ENCODE peak calls at places on chromosomes 12 and 14, in ten cellular contexts. K is suprapubic skin; E is ascending aorta; S is lower lobe of right lung; J is tibial artery; V is HAP-1; M is SK-N-SH; Z is CD4-positive, CD25-positive, alpha-beta regulatory T cell; Y is aorta; N is neural progenitor cell. C is an unnamed sample.
A peak's percentile ranks its signal among the peaks of the same experiment; 100 is the strongest.

GRCh38 chr12:30437044-30437443 is 258.6 kb downstream of the IPO8 start:
- DNase-seq in E (no peak), S (no peak), Z (no peak), N (no peak), V (no peak), J (no peak), K (no peak), M (no peak), Y (no peak), C (no peak)

GRCh38 chr12:4562034-4562657 is at the start of gene DYRK4:
- DNase-seq in N (peak; percentile 98), S (peak; percentile 88), K (peak; percentile 74), Z (no peak), V (no peak), E (peak; percentile 23), J (peak; percentile 80), M (peak; percentile 80), Y (peak; percentile 90), C (peak; percentile 93)

GRCh38 chr14:32202468-32202865 is 602 bp downstream of the RNU6-8 start:
- DNase-seq in J (no peak), K (no peak), Z (no peak), N (peak; percentile 57), V (peak; percentile 35), Y (no peak), S (no peak), E (no peak), M (peak; percentile 19), C (no peak)

GRCh38 chr14:75888933-75889332 is 92.9 kb downstream of the TGFB3 start:
- DNase-seq in K (no peak), S (no peak), M (no peak), Z (no peak), N (no peak), J (no peak), E (no peak), V (no peak), Y (no peak), C (no peak)

GRCh38 chr12:24754690-24755638 is 193.9 kb downstream of the BCAT1 start:
- DNase-seq in J (no peak), K (no peak), N (no peak), V (peak; percentile 11), E (no peak), Y (no peak), M (no peak), Z (no peak), S (no peak), C (no peak)

GRCh38 chr12:38161123-38162000 is 155.2 kb upstream of the ALG10B start:
- DNase-seq in Y (peak; percentile 71), V (no peak), N (no peak), K (no peak), Z (no peak), J (peak; percentile 57), S (no peak), E (no peak), M (no peak), C (no peak)

GRCh38 chr12:108387771-108388170 is 48.7 kb upstream of the CMKLR1 start:
- DNase-seq in Y (no peak), Z (no peak), M (no peak), N (no peak), V (no peak), J (no peak), S (no peak), E (no peak), K (no peak), C (no peak)

GRCh38 chr12:26017484-26018211 is 59.2 kb downstream of the RASSF8 start:
- DNase-seq in K (no peak), E (no peak), M (peak; percentile 20), V (peak; percentile 43), Y (no peak), J (no peak), N (peak; percentile 85), Z (no peak), S (no peak), C (no peak)

GRCh38 chr12:3777206-3777809 is 24.4 kb upstream of the CRACR2A start:
- DNase-seq in N (peak; percentile 66), V (peak; percentile 47), K (no peak), M (peak; percentile 61), S (no peak), Z (no peak), E (no peak), J (no peak), Y (no peak), C (no peak)

GRCh38 chr14:22769369-22769768 is 2.9 kb downstream of the OXA1L start:
- DNase-seq in K (no peak), Y (no peak), Z (no peak), N (no peak), V (no peak), J (no peak), S (no peak), E (no peak), M (no peak), C (no peak)

DNA sequence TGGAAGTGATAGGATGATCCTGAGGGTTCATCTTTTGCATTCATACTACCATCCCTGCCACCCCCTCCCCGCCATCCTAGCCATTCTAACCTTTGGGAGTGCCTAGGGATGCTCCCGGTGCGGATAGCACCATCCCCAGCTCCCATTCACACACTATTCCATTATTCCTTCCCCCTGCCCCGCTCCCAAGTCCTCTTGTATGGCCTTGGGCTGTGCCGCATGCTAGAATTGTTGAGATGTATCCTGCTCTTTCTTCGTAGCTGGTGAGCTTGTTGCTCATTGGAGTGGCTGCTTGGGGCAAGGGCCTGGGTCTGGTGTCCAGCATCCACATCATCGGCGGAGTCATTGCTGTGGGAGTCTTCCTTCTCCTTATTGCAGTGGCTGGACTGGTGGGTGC is 644 bp downstream of the TSPAN31 start:
- DNase-seq in V (no peak), Y (no peak), J (no peak), S (no peak), Z (no peak), E (no peak), M (no peak), K (no peak), N (peak; percentile 38), C (no peak)
- H3K4me1 ChIP-seq in V (peaks cover 13% of the 10 kb centered on the region), Y (no peaks in the 10 kb centered on the region), J (peaks cover 16% of the 10 kb centered on the region), S (peaks cover 22% of the 10 kb centered on the region), Z (peaks cover 47% of the 10 kb centered on the region), E (no peaks in the 10 kb centered on the region), M (no peaks in the 10 kb centered on the region), K (peaks cover 24% of the 10 kb centered on the region), N (peaks cover 9% of the 10 kb centered on the region), C (peaks cover 2% of the 10 kb centered on the region)

DNA sequence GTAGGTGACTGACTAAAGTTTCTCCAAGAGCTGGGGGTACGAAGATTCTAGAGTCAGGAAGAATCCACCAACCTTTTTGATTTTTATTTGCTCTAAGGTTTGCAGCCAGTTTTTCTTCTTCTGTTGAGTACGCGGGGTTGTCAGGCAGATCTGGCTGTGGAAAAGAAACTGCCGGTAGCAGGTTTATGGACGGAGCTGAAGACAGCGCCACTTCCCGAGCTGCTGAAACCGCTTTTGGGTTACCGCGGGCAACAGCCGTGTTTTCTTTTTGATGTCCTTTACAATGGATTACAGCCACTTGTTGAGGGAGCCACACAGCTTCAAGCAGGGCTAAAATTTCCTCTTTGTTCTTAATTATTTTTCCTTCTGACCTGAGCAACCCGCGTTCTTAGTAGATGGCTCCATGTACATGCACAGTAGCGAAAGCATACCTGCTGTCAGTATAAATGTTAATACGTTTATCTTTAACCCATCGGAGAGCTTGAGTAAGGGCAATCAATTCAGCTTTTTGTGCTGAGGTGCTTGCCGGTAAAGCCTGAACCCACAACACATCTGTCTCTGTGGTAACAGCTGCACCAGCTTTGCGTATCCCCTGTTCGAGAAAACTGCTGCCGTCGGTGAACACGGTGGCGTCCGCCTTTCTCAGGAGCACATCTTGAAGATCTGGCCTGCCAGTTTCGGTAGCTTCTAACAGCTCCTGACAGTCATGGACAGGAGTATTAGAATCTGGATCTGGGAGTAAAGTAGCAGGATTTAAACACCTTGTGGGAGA is 674.3 kb downstream of the TMEM121 start:
- DNase-seq in M (no peak), J (no peak), V (no peak), Z (no peak), E (no peak), S (no peak), K (no peak), N (no peak), Y (no peak), C (no peak)
- H3K4me3 ChIP-seq in M (no peak overlapping the region), J (no peak overlapping the region), V (no peak overlapping the region), Z (peak overlapping the region; percentile 48), E (no peak overlapping the region), S (no peak overlapping the region), K (no peak overlapping the region), N (no peak overlapping the region), Y (no peak overlapping the region), C (no peak overlapping the region)

GRCh38 chr12:2341871-2342270 is 289.1 kb downstream of the CACNA1C start:
- DNase-seq in E (no peak), V (no peak), Y (no peak), M (no peak), K (peak; percentile 22), Z (no peak), J (no peak), S (no peak), N (no peak), C (no peak)
- H3K4me1 ChIP-seq in E (peaks cover 14% of the 10 kb centered on the region), V (no peaks in the 10 kb centered on the region), Y (peaks cover 11% of the 10 kb centered on the region), M (peaks cover 26% of the 10 kb centered on the region), K (peaks cover 3% of the 10 kb centered on the region), Z (no peaks in the 10 kb centered on the region), J (peaks cover 99% of the 10 kb centered on the region), S (peaks cover 57% of the 10 kb centered on the region), N (no peaks in the 10 kb centered on the region), C (peaks cover 34% of the 10 kb centered on the region)

GRCh38 chr14:101947577-101947903 is 16.8 kb upstream of the DYNC1H1 start:
- DNase-seq in J (no peak), Z (no peak), N (no peak), V (no peak), K (no peak), M (peak; percentile 45), E (no peak), S (no peak), Y (no peak), C (no peak)

GRCh38 chr14:101950516-101951215 is 13.7 kb upstream of the DYNC1H1 start:
- DNase-seq in K (peak; percentile 52), M (no peak), E (no peak), J (no peak), Z (no peak), Y (peak; percentile 38), S (peak; percentile 26), V (no peak), N (no peak), C (peak; percentile 31)

GRCh38 chr14:101950100-101950499 is 14.3 kb upstream of the DYNC1H1 start:
- DNase-seq in S (peak; percentile 8), M (no peak), N (no peak), K (peak; percentile 18), E (no peak), J (no peak), Z (no peak), Y (no peak), V (no peak), C (no peak)

GRCh38 chr14:101948666-101949205 is 15.6 kb upstream of the DYNC1H1 start:
- DNase-seq in K (peak; percentile 83), S (no peak), E (no peak), M (no peak), V (no peak), Y (no peak), J (no peak), Z (no peak), N (peak; percentile 40), C (peak; percentile 38)

DNA sequence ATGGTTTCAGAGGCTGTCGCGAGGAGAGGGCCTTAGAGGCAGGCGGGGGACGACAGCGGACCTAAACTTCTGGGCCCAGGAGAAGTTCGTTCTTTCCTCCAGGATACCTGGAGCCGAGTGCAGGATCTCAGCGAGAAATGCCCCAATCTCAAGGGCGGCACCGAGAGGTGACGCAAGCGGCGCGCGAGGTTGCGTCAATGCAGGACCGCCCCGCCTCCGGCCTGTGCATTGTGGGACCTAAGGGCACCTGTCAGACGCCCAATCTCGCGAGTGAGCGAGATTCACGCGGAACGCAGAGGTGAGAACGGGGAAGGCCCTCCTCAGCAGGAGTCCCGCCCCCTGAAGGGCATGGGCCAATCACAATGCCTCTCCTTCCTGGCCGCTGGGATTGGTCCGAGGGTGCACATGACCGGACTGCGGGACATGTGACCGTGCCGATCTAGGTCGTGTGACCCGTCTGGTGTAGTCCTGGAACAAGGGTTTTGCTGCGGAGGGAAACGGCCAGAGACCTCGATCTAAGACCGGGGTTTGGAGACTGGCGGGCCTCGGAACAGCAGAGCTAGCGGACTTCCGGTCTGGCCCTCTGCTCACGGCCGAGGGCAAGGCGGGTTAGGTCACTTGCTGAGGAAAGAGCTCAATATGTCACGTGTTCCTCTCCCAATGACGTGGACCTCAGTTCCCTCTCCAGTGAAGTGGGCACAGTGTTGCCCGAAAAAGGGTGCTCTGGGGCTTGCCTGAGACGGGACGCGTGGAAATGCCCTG is 16.3 kb upstream of the DYNC1H1 start:
- DNase-seq in Y (peak; percentile 100), N (peak; percentile 100), E (peak; percentile 100), S (peak; percentile 100), J (peak; percentile 100), K (peak; percentile 100), V (peak; percentile 99), Z (peak; percentile 100), M (peak; percentile 97), C (peak; percentile 100)
- H3K4me3 ChIP-seq in Y (peak overlapping the region; percentile 49), N (peak overlapping the region; percentile 62), E (peak overlapping the region; percentile 96), S (peak overlapping the region; percentile 85), J (peak overlapping the region; percentile 64), K (peak overlapping the region; percentile 62), V (peak overlapping the region; percentile 82), Z (peak overlapping the region; percentile 87), M (peak overlapping the region; percentile 83), C (peak overlapping the region; percentile 76)

C was measured in right cardiac atrium.